ENCODE peak calls at places on chromosomes 7 and 10, in seven cellular contexts. D, L, V, X, W, P and Y are unnamed samples. For H3K4me1, the result is how much of the 10 kb centered on the place peaks cover.

GRCh38 chr10:24691113-24691512 is 32.6 kb downstream of the ARHGAP21 start:
- DNase-seq in D (no peak), L (no peak), V (no peak), X (no peak), W (no peak), P (no peak), Y (no peak)

GRCh38 chr7:74025146-74025545 is 2.8 kb upstream of the ELN start:
- DNase-seq in D (no peak), L (no peak), V (no peak), X (no peak), W (no peak), P (no peak), Y (no peak)

GRCh38 chr10:630581-631073 is 58.8 kb downstream of the DIP2C start:
- DNase-seq in D (no peak), L (peak), V (no peak), X (no peak), W (no peak), P (no peak), Y (no peak)

GRCh38 chr10:34235164-34235832 is 579.8 kb downstream of the PARD3 start:
- DNase-seq in D (no peak), L (no peak), V (no peak), X (no peak), W (no peak), P (no peak), Y (no peak)

GRCh38 chr7:136698977-136699376 is 169.5 kb upstream of the CHRM2 start:
- DNase-seq in D (no peak), L (no peak), V (no peak), X (no peak), W (no peak), P (no peak), Y (no peak)

GRCh38 chr10:132065491-132066105 is at the start of gene JAKMIP3:
- DNase-seq in D (peak), L (no peak), V (peak), X (peak), W (no peak), P (peak), Y (peak)

GRCh38 chr7:134200970-134201369 is 73.8 kb downstream of the LRGUK start:
- DNase-seq in D (no peak), L (no peak), V (no peak), X (no peak), W (no peak), P (no peak), Y (no peak)

GRCh38 chr7:123230603-123231002 is 30.8 kb upstream of the SLC13A1 start:
- DNase-seq in D (no peak), L (no peak), V (no peak), X (no peak), W (no peak), P (no peak), Y (no peak)

GRCh38 chr10:14758994-14759664 is 15.6 kb downstream of the FAM107B start:
- DNase-seq in D (no peak), L (no peak), V (no peak), X (no peak), W (peak), P (no peak), Y (no peak)

GRCh38 chr10:48495282-48496045 is 109.4 kb downstream of the ARHGAP22 start:
- DNase-seq in D (no peak), L (no peak), V (no peak), X (no peak), W (no peak), P (peak), Y (no peak)

GRCh38 chr10:77773631-77774426 is 136.2 kb upstream of the KCNMA1 start:
- DNase-seq in D (peak), L (no peak), V (no peak), X (no peak), W (no peak), P (peak), Y (no peak)

GRCh38 chr10:16777473-16778370 is 39.5 kb downstream of the RSU1 start:
- DNase-seq in D (no peak), L (no peak), V (peak), X (peak), W (peak), P (no peak), Y (no peak)

GRCh38 chr7:153297141-153297540 is 537.6 kb downstream of the ACTR3B start:
- DNase-seq in D (no peak), L (no peak), V (no peak), X (no peak), W (no peak), P (no peak), Y (no peak)

GRCh38 chr10:130547368-130547767 is 411.2 kb downstream of the GLRX3 start:
- DNase-seq in D (no peak), L (no peak), V (peak), X (no peak), W (no peak), P (no peak), Y (no peak)

DNA sequence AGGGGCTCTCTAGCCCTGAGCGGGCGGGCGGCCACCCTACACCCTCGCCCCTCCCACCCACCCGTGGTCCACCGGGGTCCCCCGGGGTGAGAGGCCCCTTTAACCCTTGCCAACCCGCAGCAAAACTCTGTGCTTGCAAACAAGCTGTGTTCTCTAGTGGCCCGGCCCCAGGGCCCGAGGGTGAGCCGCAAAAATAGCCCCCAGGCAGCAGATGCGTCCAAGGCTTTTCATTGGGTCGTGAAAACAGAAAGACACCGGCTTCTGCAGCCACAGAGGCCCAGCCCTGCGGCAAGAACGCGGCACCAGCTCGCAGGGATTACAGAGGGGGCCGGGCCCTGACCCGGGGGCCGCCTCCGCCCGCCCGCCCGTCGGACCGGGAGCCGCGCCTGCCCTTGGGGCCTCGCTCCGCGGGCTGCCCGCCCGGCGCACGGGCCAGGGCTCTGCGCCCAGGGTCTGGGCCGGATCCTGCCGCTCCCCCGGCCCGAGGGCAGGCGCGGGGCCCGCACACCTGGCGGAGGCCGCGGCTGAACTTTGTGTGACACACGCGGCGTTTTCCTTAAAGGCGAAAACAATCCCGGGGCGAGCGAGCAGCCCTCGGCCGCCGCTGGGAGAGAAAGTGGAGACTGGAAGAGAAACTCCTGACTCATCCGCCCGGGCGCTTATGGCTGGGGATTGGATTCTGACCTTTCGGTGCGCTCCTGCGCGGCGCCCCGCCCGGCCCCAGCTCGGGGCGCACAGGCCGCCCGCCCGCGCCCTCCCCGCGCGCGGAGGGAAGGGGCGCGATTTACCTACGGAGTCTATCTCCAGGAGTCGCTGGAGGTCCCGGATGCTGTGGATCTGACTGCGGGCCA is 2.8 kb downstream of the PDGFA start:
- DNase-seq in D (no peak), L (no peak), V (no peak), X (peak), W (no peak), P (no peak), Y (no peak)
- TF ChIP-seq POLR2AphosphoS5 in D (no peak), L (no peak), V (no peak), X (no peak), W (no peak), P (no peak), Y (no peak)

GRCh38 chr10:100373298-100374136 is 26.5 kb downstream of the SCD start:
- DNase-seq in D (peak), L (peak), V (peak), X (peak), W (peak), P (no peak), Y (peak)
- H3K4me1 ChIP-seq in D (under half), L (half or more), V (under half), X (under half), W (half or more), P (under half), Y (under half)

DNA sequence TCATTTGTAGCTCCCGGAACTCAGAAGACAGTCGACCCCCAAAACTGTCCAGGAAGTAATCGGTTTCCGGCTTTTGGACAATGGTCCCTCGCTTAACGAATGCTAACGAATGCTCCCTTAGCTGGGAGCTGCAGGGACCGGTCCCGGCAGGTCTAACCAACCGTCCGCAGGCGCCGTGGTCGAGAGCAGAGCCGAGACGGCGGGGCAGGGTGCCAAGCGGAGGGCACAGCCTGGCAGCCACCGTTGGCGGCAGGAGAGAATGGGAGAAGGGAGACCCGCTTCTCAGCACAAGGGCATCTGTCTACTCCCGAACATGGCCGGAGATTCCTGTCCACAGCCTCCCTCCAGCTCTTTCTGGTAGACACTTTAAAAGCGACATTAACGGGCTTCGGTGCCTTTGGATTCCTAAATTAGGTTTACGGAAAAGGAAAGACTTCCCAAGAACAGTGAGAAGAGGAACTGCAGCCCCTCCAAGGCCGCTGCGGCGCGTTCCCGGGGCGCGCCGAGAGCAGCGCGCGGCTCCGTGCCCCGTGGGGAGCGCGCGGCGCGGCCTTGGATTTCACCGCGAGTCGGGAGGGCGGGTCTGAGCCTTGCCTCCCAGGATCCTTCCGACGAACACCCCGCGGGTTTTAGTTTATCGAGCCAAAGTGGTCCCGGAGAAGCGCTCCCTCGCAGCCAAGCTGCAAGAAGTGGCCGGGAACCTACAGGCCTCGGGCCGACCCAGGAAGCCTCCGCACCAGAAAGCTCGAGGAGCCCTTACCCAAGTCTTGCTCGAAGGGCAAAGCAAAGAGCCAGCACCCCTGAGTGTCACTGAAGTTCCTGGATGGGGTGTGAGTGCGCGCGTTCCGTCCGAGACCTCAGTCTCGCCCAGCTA is 3.6 kb upstream of the TBX20 start:
- DNase-seq in D (no peak), L (no peak), V (no peak), X (no peak), W (no peak), P (no peak), Y (no peak)
- H3K4me3 ChIP-seq in D (no peak), L (no peak), V (no peak), X (no peak), W (no peak), P (no peak), Y (no peak)

DNA sequence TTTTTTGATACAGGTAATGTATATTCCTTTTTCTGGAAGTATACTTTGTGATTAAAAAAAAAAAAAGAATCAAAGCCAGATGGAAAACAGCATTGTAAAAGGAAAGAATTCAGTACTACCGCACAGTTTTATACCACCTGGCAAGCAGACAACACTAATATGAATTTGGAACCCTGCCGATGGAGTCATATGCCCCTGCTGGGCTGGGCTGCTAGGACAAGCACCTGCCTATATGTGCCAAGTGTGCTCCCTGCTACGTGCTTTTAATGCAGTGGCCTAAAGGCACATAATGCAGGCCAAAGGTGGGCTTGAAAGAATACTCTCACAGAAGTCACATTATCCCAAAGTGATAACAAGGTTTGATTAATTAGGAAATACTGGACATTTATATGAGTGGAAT is 29.8 kb upstream of the WAC start:
- DNase-seq in D (peak), L (no peak), V (no peak), X (no peak), W (peak), P (no peak), Y (no peak)
- TF ChIP-seq POLR2AphosphoS5 in D (no peak), L (no peak), V (no peak), X (no peak), W (no peak), P (no peak), Y (no peak)

GRCh38 chr7:108310351-108310750 is 145.9 kb downstream of the NRCAM start:
- DNase-seq in D (no peak), L (no peak), V (no peak), X (no peak), W (no peak), P (no peak), Y (no peak)
- H3K4me1 ChIP-seq in D (under half), L (under half), V (under half), X (under half), W (under half), P (under half), Y (under half)

DNA sequence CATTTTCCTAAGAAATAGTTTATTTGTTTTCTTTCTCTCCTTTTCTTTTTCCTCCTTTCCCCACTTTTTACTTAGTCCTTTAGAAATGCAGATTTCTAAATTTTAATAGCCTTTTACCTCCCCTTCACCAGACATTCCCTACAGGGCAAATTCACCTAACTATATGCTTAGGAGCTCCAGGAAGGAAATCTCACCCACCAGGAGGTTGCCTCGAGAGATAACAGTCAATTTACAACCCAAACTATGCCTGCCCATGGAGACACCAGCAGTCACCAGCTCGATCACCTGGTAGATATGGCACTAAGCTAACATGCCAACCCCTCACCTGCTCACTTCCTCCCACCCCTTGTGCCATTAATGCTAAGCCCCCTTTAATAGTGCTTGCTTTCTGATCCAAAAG is 25.2 kb upstream of the CREB3L2 start:
- DNase-seq in D (no peak), L (no peak), V (no peak), X (no peak), W (no peak), P (no peak), Y (no peak)
- H3K4me3 ChIP-seq in D (no peak), L (no peak), V (no peak), X (no peak), W (no peak), P (no peak), Y (no peak)